ENCODE peak calls at places on chromosome 4, in six cellular contexts. U, N, I, V, P and M are unnamed samples.

GRCh38 chr4:147381749-147382148 is 99.1 kb upstream of the EDNRA start:
- ATAC-seq in N (no peak), P (peak), V (no peak), U (no peak), I (no peak), M (no peak)

GRCh38 chr4:134027931-134028330 is 173.7 kb downstream of the PABPC4L start:
- ATAC-seq in V (no peak), P (no peak), U (no peak), I (peak), N (peak), M (no peak)

GRCh38 chr4:38989487-38989886 is 42.7 kb downstream of the TMEM156 start:
- ATAC-seq in V (no peak), N (no peak), U (no peak), I (no peak), P (no peak), M (no peak)

GRCh38 chr4:109690690-109691410 is 12.4 kb downstream of the CASP6 start:
- ATAC-seq in P (no peak), V (no peak), I (peak), U (no peak), N (no peak), M (no peak)

GRCh38 chr4:151618858-151619257 is 141.9 kb downstream of the GATB start:
- ATAC-seq in I (no peak), V (no peak), P (no peak), N (no peak), U (no peak), M (no peak)

GRCh38 chr4:95466791-95467190 is 82.0 kb downstream of the UNC5C start:
- ATAC-seq in U (no peak), N (no peak), V (no peak), P (no peak), I (no peak), M (no peak)

GRCh38 chr4:89300490-89300889 is 7.1 kb downstream of the GPRIN3 start:
- ATAC-seq in P (no peak), U (no peak), V (no peak), N (no peak), I (no peak), M (no peak)

GRCh38 chr4:133600008-133600407 is 450.9 kb downstream of the PCDH10 start:
- ATAC-seq in V (peak), U (no peak), P (no peak), N (no peak), I (no peak), M (no peak)

GRCh38 chr4:7199129-7199725 is 6.9 kb downstream of the SORCS2 start:
- ATAC-seq in N (no peak), V (no peak), I (no peak), U (no peak), P (no peak), M (no peak)

GRCh38 chr4:89549907-89550306 is 242.3 kb upstream of the GPRIN3 start:
- ATAC-seq in N (no peak), V (no peak), U (no peak), P (no peak), I (no peak), M (no peak)

GRCh38 chr4:182585321-182585720 is 331.9 kb downstream of the DCTD start:
- ATAC-seq in U (no peak), P (no peak), N (no peak), V (no peak), I (no peak), M (no peak)

GRCh38 chr4:173516621-173517612 is 13.1 kb downstream of the HAND2 start:
- ATAC-seq in P (no peak), N (no peak), V (no peak), I (no peak), U (no peak), M (no peak)

GRCh38 chr4:3773552-3774001 is 7.4 kb downstream of the ADRA2C start:
- ATAC-seq in P (no peak), N (no peak), I (no peak), U (no peak), V (peak), M (no peak)

GRCh38 chr4:40418430-40419230 is 83.5 kb downstream of the CHRNA9 start:
- ATAC-seq in U (peak), V (no peak), I (peak), N (peak), P (no peak), M (no peak)

GRCh38 chr4:137393043-137393442 is 139.3 kb downstream of the PCDH18 start:
- ATAC-seq in I (no peak), N (no peak), V (no peak), P (no peak), U (no peak), M (no peak)

GRCh38 chr4:95508421-95508820 is 40.4 kb downstream of the UNC5C start:
- ATAC-seq in I (peak), V (no peak), U (no peak), P (no peak), N (no peak), M (no peak)

GRCh38 chr4:143477487-143477886 is 36.0 kb upstream of the SMARCA5 start:
- ATAC-seq in U (no peak), V (peak), N (no peak), P (no peak), I (no peak), M (no peak)

GRCh38 chr4:174835536-174835935 is 6.5 kb upstream of the GLRA3 start:
- ATAC-seq in U (no peak), P (no peak), N (no peak), I (no peak), V (no peak), M (no peak)

GRCh38 chr4:87444741-87445140 is 22.4 kb downstream of the NUDT9 start:
- ATAC-seq in V (no peak), P (no peak), I (no peak), N (no peak), U (no peak), M (no peak)

GRCh38 chr4:52701207-52701606 is 42.1 kb upstream of the USP46 start:
- ATAC-seq in U (no peak), V (no peak), P (no peak), N (no peak), I (peak), M (no peak)

GRCh38 chr4:159155119-159155518 is 52.2 kb downstream of the RAPGEF2 start:
- ATAC-seq in U (no peak), P (no peak), V (no peak), N (no peak), I (no peak), M (no peak)

GRCh38 chr4:32569844-32570243 is 1849.7 kb downstream of the PCDH7 start:
- ATAC-seq in V (no peak), P (no peak), N (no peak), U (no peak), I (peak), M (no peak)

GRCh38 chr4:82785248-82786003 is 13.2 kb downstream of the SCD5 start:
- ATAC-seq in N (peak), V (no peak), P (no peak), I (no peak), U (no peak), M (no peak)

GRCh38 chr4:102114118-102114630 is 231.1 kb downstream of the SLC39A8 start:
- ATAC-seq in I (no peak), V (no peak), U (no peak), P (no peak), N (no peak), M (no peak)

GRCh38 chr4:108331905-108332632 is 163.3 kb upstream of the LEF1 start:
- ATAC-seq in U (no peak), I (no peak), P (no peak), N (no peak), V (no peak), M (no peak)

GRCh38 chr4:12122316-12122715 is 693.6 kb upstream of the HS3ST1 start:
- ATAC-seq in N (no peak), V (no peak), P (no peak), I (no peak), U (no peak), M (no peak)

GRCh38 chr4:67521506-67521905 is 23.8 kb downstream of the CENPC start:
- ATAC-seq in I (peak), U (no peak), P (no peak), N (no peak), V (no peak), M (no peak)

GRCh38 chr4:105471566-105472176 is 2.2 kb downstream of the PPA2 start:
- ATAC-seq in P (peak), V (peak), N (peak), U (peak), I (peak), M (no peak)

GRCh38 chr4:105472871-105473339 is 957 bp downstream of the PPA2 start:
- ATAC-seq in U (peak), N (no peak), I (peak), P (no peak), V (peak), M (peak)

GRCh38 chr4:105474110-105474518 is 252 bp upstream of the PPA2 start:
- ATAC-seq in P (no peak), V (no peak), N (peak), I (peak), U (peak), M (peak)

GRCh38 chr4:105473340-105474109 is at the start of gene PPA2:
- ATAC-seq in N (peak), P (peak), I (peak), V (peak), U (peak), M (peak)
- TF ChIP-seq EP300 in N (no peak), P (no peak), I (peak), V (no peak), U (no peak), M (no peak)

DNA sequence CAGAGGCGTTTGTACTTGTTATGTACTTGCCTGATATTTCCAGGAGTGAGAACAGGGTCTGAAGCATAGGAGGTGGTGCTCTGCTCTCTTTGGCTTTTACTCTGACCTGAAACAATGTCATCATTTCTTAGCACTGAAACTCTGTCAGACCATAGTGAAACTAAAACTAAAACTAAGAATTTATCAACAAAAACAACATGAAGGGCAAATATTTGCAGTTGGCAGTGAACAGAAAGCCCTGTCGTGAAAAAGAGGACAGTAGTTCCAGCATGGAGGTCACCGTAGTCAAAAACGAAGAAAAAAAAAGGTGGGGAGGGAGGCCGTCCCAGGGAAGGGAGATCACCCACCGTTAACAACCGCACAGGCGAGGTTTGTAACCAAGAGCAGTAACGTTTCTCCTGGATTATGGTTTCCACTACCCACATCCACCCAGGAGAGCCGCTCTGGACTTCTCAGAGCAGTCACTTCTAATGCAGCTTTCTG is 97.5 kb downstream of the ANK2 start:
- ATAC-seq in P (peak), V (no peak), I (peak), N (no peak), U (peak), M (peak)
- H3K4me3 ChIP-seq in P (peak), V (no peak), I (no peak), N (peak), U (peak), M (peak)

GRCh38 chr4:80446248-80446647 is 110.7 kb downstream of the CFAP299 start:
- ATAC-seq in U (no peak), I (no peak), N (no peak), P (no peak), V (no peak), M (no peak)
- TF ChIP-seq EP300 in U (no peak), I (no peak), N (no peak), P (no peak), V (no peak), M (no peak)

GRCh38 chr4:122855491-122855890 is 28.9 kb downstream of the FGF2 start:
- ATAC-seq in V (peak), I (no peak), U (no peak), N (no peak), P (no peak), M (no peak)

GRCh38 chr4:122854860-122855259 is 28.2 kb downstream of the FGF2 start:
- ATAC-seq in I (no peak), N (peak), U (peak), P (no peak), V (no peak), M (peak)

GRCh38 chr4:122857160-122857559 is 30.5 kb downstream of the FGF2 start:
- ATAC-seq in U (peak), I (no peak), N (no peak), P (no peak), V (no peak), M (no peak)

GRCh38 chr4:122851568-122851967 is 24.9 kb downstream of the FGF2 start:
- ATAC-seq in I (no peak), U (no peak), P (no peak), N (no peak), V (no peak), M (no peak)

DNA sequence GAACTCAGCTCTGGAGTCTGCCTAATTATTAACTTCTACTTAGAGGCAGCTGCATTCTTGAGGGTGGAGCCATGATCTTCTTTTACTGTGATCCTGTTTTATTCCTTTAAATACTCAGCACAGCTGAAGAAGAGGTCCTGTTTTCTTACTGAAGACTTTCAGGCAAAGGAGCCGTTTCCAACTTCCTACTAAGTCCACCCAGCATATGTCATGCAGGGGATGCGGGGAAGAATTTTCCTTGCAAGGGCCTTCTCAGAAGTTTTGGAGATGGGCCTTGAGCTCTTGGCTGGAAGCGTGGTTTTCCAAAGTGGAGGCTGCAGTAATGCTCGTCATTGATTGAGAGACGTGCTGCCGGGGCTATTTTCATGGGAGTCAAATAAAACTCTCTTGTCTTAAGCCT is 27.8 kb downstream of the FGF2 start:
- ATAC-seq in N (peak), V (no peak), I (no peak), U (peak), P (no peak), M (peak)
- H3K4me3 ChIP-seq in N (peak), V (no peak), I (no peak), U (peak), P (peak), M (peak)

DNA sequence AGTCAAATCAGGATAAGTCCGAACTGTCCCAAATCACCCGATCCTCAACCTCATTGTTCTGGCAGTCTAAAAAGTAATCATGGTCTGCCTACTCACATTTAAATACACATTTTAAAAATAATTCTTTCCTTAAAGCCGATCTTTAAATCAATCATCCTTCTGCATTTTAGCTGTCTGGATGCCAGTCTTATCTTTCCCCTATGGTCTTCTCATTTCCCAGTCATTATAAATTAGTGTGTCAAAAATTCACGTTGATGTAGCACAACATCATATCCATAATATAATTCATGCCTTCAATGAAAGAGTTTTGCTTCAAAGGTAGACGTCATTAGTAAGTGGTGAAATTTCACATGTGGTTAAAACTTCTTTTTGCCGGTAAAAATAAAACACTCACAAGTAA is 108.1 kb upstream of the FRG1 start:
- ATAC-seq in V (no peak), I (no peak), P (no peak), N (no peak), U (no peak), M (no peak)
- TF ChIP-seq EP300 in V (no peak), I (no peak), P (no peak), N (no peak), U (no peak), M (no peak)

DNA sequence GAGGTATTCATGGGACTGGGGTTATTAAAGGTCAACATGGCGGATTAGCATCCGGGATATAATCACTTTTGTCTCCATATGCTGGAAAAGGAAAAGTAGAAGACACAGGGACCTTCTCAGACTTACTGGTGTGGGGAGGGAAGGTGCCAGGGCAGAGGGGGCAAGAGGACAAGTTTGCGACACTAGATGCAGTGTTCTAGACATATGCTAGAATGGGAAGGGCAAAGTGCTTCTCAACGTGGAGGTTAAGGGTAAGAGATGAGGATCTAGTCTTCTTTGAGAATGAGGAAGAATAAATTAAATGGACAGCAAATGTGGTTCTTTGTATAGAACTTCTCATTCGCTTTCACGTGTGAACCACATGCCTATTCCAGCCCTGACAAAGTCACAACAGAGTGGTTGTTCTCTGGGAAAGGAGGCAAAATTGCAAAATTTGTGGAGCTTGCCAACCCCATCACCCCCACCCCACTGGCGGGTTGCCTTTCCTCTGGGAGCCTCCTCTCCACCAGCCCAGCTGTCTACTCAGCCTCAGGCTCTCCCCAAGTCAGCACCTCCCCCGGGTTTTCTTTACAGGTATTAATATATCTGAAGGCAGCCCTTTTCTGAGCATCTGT is 1.4 kb upstream of the ANXA5 start:
- ATAC-seq in U (no peak), N (no peak), I (no peak), V (no peak), P (no peak), M (no peak)
- H3K4me3 ChIP-seq in U (peak), N (no peak), I (peak), V (no peak), P (no peak), M (no peak)

GRCh38 chr4:186104114-186104894 is at the start of gene FAM149A:
- ATAC-seq in P (peak), I (no peak), U (peak), N (peak), V (no peak), M (peak)

GRCh38 chr4:186104895-186105720 is 604 bp downstream of the FAM149A start:
- ATAC-seq in U (peak), N (peak), P (peak), I (no peak), V (no peak), M (peak)

GRCh38 chr4:186105721-186106335 is 1.3 kb downstream of the FAM149A start:
- ATAC-seq in I (no peak), N (no peak), U (no peak), P (peak), V (peak), M (peak)

GRCh38 chr4:186108391-186108790 is 3.9 kb downstream of the FAM149A start:
- ATAC-seq in V (no peak), U (no peak), P (no peak), N (no peak), I (no peak), M (no peak)

DNA sequence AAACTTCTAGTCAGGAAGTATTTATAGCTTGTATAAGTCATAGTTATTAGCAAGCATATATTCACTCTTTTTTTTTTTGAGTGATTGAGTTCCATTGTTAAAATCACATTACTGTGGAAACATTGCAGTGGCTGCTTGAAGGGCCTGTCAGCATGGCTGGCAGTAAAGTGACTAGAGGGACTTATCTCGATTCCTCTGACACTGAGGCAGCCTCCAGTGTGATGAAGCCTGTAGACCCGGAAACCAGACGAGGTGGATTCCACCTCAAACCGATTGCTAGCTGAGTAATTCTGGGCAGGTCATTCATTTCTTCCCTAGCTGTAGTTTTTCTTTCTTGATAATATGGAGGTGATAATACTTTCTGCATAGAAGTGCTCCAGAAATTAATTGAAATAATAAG is 4.7 kb downstream of the FAM149A start:
- ATAC-seq in U (no peak), V (no peak), N (no peak), P (no peak), I (no peak), M (no peak)
- TF ChIP-seq EP300 in U (no peak), V (no peak), N (no peak), P (no peak), I (no peak), M (no peak)

DNA sequence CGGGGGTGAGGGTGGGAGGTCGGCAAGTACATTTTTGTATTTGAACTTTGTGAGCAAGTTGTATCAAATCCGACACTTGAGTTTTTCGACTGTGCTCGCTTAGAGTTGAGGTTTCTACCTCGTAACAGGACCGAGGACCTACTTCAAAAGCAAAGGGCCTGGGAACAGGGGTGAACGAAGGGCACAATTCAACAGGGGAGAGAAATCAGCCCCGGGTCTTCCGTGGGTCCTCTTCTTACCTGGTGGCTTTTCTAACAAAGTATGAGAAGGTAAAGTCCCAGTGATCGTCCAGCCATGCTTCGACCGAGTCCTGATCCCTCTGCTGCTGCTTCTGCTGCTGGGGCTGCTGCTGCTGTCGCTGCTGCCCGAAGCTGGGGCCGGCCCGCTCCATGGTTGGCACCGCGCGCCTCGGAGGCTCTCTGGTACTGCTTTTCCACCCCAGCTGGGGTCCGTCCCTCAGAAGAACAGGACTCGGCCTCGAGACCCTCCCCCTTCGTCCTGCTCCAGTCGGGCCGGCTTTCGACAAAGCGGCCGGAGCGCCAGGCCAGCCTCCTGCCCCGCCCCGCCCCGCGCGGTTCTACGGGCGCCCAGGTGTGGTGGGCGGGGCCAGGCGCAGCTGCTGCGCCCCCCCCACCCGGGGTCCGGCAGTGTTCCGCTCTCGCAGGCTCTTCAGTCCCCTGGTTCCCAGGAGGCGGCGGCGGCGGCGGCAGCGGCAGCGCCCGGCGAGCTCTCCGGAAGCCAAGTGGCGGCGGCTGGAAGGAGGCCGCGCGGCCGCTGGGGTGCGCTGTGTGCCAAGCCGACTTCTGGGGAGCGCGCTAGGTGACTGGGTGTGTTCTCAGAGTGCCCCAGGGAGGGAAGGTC is at the start of gene PDE5A:
- ATAC-seq in P (peak), V (peak), U (peak), N (peak), I (peak), M (peak)
- H3K4me3 ChIP-seq in P (peak), V (peak), U (peak), N (peak), I (peak), M (peak)

GRCh38 chr4:42148453-42148852 is 4.0 kb downstream of the BEND4 start:
- ATAC-seq in N (no peak), U (no peak), V (no peak), I (no peak), P (no peak), M (no peak)
- TF ChIP-seq EP300 in N (no peak), U (no peak), V (no peak), I (no peak), P (no peak), M (no peak)